ENCODE peak calls at places on chromosomes 12 and 14, in nine cellular contexts. U is Calu3, M is GM12878, C is HS-5, F is neural progenitor cell, N is brain microvascular endothelial cell, X is left ventricle myocardium inferior, I is left cardiac atrium, P is NCI-H1092. Y is an unnamed sample.

GRCh38 chr12:68772714-68773113 is 26.7 kb downstream of the SLC35E3 start:
- DNase-seq in U (no peak), M (peak), C (no peak), F (no peak), N (no peak), X (no peak), I (no peak), P (no peak), Y (no peak)

GRCh38 chr12:115137812-115138521 is 454.0 kb upstream of the TBX3 start:
- DNase-seq in U (no peak), M (no peak), C (no peak), F (no peak), N (no peak), X (no peak), I (no peak), P (no peak), Y (no peak)

GRCh38 chr12:2794261-2794735 is 472 bp upstream of the FKBP4 start:
- DNase-seq in U (peak), M (no peak), C (no peak), F (no peak), N (peak), X (no peak), I (peak), P (peak), Y (peak)

GRCh38 chr14:96162741-96163140 is 41.9 kb upstream of the BDKRB2 start:
- DNase-seq in U (no peak), M (no peak), C (no peak), F (no peak), N (peak), X (no peak), I (no peak), P (no peak), Y (no peak)

GRCh38 chr14:90381011-90381790 is 15.6 kb upstream of the CALM1 start:
- DNase-seq in U (no peak), M (no peak), C (no peak), F (peak), N (no peak), X (no peak), I (peak), P (peak), Y (peak)

GRCh38 chr12:49703647-49704137 is 3.5 kb downstream of the FMNL3 start:
- DNase-seq in U (no peak), M (peak), C (peak), F (no peak), N (peak), X (no peak), I (no peak), P (no peak), Y (no peak)

GRCh38 chr14:53338192-53338591 is 185.1 kb upstream of the DDHD1 start:
- DNase-seq in U (no peak), M (no peak), C (no peak), F (no peak), N (peak), X (no peak), I (no peak), P (no peak), Y (no peak)

GRCh38 chr14:64113279-64113678 is 180.9 kb downstream of the ESR2 start:
- DNase-seq in U (no peak), M (no peak), C (no peak), F (no peak), N (no peak), X (no peak), I (peak), P (peak), Y (no peak)

GRCh38 chr12:122130150-122130549 is 43.9 kb downstream of the IL31 start:
- DNase-seq in U (peak), M (no peak), C (no peak), F (no peak), N (peak), X (no peak), I (no peak), P (no peak), Y (no peak)

GRCh38 chr12:91877461-91878230 is 268.0 kb downstream of the BTG1 start:
- DNase-seq in U (no peak), M (no peak), C (no peak), F (no peak), N (no peak), X (no peak), I (no peak), P (no peak), Y (no peak)

GRCh38 chr12:115770643-115771042 is 506.9 kb downstream of the MED13L start:
- DNase-seq in U (no peak), M (no peak), C (no peak), F (no peak), N (no peak), X (no peak), I (no peak), P (no peak), Y (no peak)

GRCh38 chr12:70971395-70971794 is 50.9 kb upstream of the PTPRR start:
- DNase-seq in U (no peak), M (no peak), C (no peak), F (no peak), N (no peak), X (no peak), I (no peak), P (no peak), Y (no peak)

GRCh38 chr14:75310295-75311059 is 31.8 kb downstream of the FOS start:
- DNase-seq in U (peak), M (no peak), C (no peak), F (peak), N (peak), X (peak), I (peak), P (peak), Y (peak)

GRCh38 chr12:1855241-1855640 is 34.9 kb downstream of the LRTM2 start:
- DNase-seq in U (no peak), M (no peak), C (no peak), F (no peak), N (no peak), X (no peak), I (no peak), P (no peak), Y (no peak)

GRCh38 chr14:65015391-65015790 is 28.7 kb downstream of the FNTB start:
- DNase-seq in U (no peak), M (no peak), C (no peak), F (no peak), N (no peak), X (no peak), I (no peak), P (no peak), Y (no peak)

GRCh38 chr12:53427905-53428594 is 4.4 kb downstream of the AMHR2 start:
- DNase-seq in U (no peak), M (no peak), C (peak), F (no peak), N (peak), X (no peak), I (no peak), P (no peak), Y (no peak)

GRCh38 chr12:58629376-58629775 is 290.9 kb downstream of the LRIG3 start:
- DNase-seq in U (no peak), M (no peak), C (no peak), F (no peak), N (no peak), X (no peak), I (no peak), P (no peak), Y (no peak)

GRCh38 chr14:65948302-65948701 is 535.8 kb downstream of the FUT8 start:
- DNase-seq in U (no peak), M (no peak), C (no peak), F (no peak), N (no peak), X (no peak), I (no peak), P (no peak), Y (no peak)

GRCh38 chr14:99971929-99972747 is 93.1 kb upstream of the EVL start:
- DNase-seq in U (no peak), M (no peak), C (no peak), F (peak), N (no peak), X (no peak), I (no peak), P (peak), Y (no peak)

GRCh38 chr12:116277393-116278258 is at the start of gene MED13L:
- DNase-seq in U (peak), M (no peak), C (peak), F (peak), N (peak), X (peak), I (peak), P (peak), Y (peak)

GRCh38 chr12:109346920-109347319 is 780 bp upstream of the MYO1H start:
- DNase-seq in U (no peak), M (no peak), C (no peak), F (no peak), N (no peak), X (no peak), I (no peak), P (no peak), Y (no peak)

GRCh38 chr12:55188974-55189556 is 31.8 kb upstream of the OR10A7 start:
- DNase-seq in U (peak), M (peak), C (peak), F (peak), N (peak), X (no peak), I (no peak), P (peak), Y (no peak)

GRCh38 chr14:82635931-82636330 is 1102.3 kb upstream of the SEL1L start:
- DNase-seq in U (no peak), M (no peak), C (no peak), F (no peak), N (no peak), X (no peak), I (no peak), P (no peak), Y (no peak)

GRCh38 chr12:2288001-2288400 is 235.2 kb downstream of the CACNA1C start:
- DNase-seq in U (no peak), M (no peak), C (no peak), F (no peak), N (no peak), X (no peak), I (no peak), P (no peak), Y (peak)

GRCh38 chr14:95516554-95517209 is at the start of gene SYNE3:
- DNase-seq in U (peak), M (no peak), C (no peak), F (peak), N (no peak), X (peak), I (peak), P (no peak), Y (peak)

GRCh38 chr12:113955109-113955970 is 10.8 kb downstream of the RBM19 start:
- DNase-seq in U (peak), M (no peak), C (no peak), F (peak), N (peak), X (no peak), I (no peak), P (no peak), Y (no peak)

GRCh38 chr12:99658950-99659349 is 11.4 kb downstream of the GARIN6 start:
- DNase-seq in U (no peak), M (no peak), C (no peak), F (no peak), N (no peak), X (no peak), I (no peak), P (no peak), Y (no peak)

Y was measured in Right ventricle myocardium inferior.